ENCODE peak calls at places on chromosome 19, in six cellular contexts. One of them, this sample, is unnamed.

GRCh38 chr19:40605201-40605971 is 4.2 kb downstream of the LTBP4 start:
- DNase-seq in HCT116: peak; percentile 78
- DNase-seq in HepG2: peak; percentile 22
- DNase-seq in K562: peak; percentile 53
- DNase-seq in H1: no peak
- DNase-seq in GM12878: peak; percentile 48
- DNase-seq in this sample: peak; percentile 78

GRCh38 chr19:4115050-4115817 is 8.7 kb downstream of the MAP2K2 start:
- DNase-seq in GM12878: peak; percentile 67
- DNase-seq in HepG2: no peak
- DNase-seq in K562: no peak
- DNase-seq in H1: no peak
- DNase-seq in HCT116: no peak
- DNase-seq in this sample: peak; percentile 7

GRCh38 chr19:12938536-12939291 is at the start of gene CALR:
- DNase-seq in GM12878: no peak
- DNase-seq in HepG2: no peak
- DNase-seq in K562: peak; percentile 55
- DNase-seq in HCT116: no peak
- DNase-seq in H1: no peak
- DNase-seq in this sample: no peak

GRCh38 chr19:55500368-55500952 is 12.2 kb downstream of the SSC5D start:
- DNase-seq in GM12878: no peak
- DNase-seq in HepG2: no peak
- DNase-seq in H1: no peak
- DNase-seq in K562: no peak
- DNase-seq in HCT116: no peak
- DNase-seq in this sample: no peak

GRCh38 chr19:51807925-51808324 is 13.0 kb downstream of the FPR3 start:
- DNase-seq in GM12878: no peak
- DNase-seq in H1: no peak
- DNase-seq in K562: no peak
- DNase-seq in HCT116: no peak
- DNase-seq in HepG2: no peak
- DNase-seq in this sample: no peak

GRCh38 chr19:41030651-41031050 is 39.6 kb downstream of the CYP2B6 start:
- DNase-seq in K562: no peak
- DNase-seq in HCT116: no peak
- DNase-seq in HepG2: no peak
- DNase-seq in H1: no peak
- DNase-seq in GM12878: no peak
- DNase-seq in this sample: no peak

GRCh38 chr19:19098703-19099632 is 35.2 kb downstream of the SLC25A42 start:
- DNase-seq in GM12878: no peak
- DNase-seq in HCT116: no peak
- DNase-seq in K562: no peak
- DNase-seq in HepG2: peak; percentile 97
- DNase-seq in H1: no peak
- DNase-seq in this sample: no peak

GRCh38 chr19:38721977-38722773 is 22.1 kb downstream of the CAPN12 start:
- DNase-seq in K562: no peak
- DNase-seq in H1: no peak
- DNase-seq in HepG2: peak; percentile 96
- DNase-seq in GM12878: no peak
- DNase-seq in HCT116: no peak
- DNase-seq in this sample: no peak

GRCh38 chr19:33368074-33368864 is 5.2 kb upstream of the CEBPG start:
- DNase-seq in K562: no peak
- DNase-seq in GM12878: no peak
- DNase-seq in HCT116: no peak
- DNase-seq in H1: no peak
- DNase-seq in HepG2: no peak
- DNase-seq in this sample: no peak

GRCh38 chr19:53903055-53903680 is 5.9 kb upstream of the CACNG7 start:
- DNase-seq in H1: no peak
- DNase-seq in HCT116: no peak
- DNase-seq in HepG2: peak; percentile 52
- DNase-seq in K562: peak; percentile 46
- DNase-seq in GM12878: no peak
- DNase-seq in this sample: no peak

GRCh38 chr19:12484371-12485322 is at the start of gene ZNF709:
- DNase-seq in K562: peak; percentile 93
- DNase-seq in GM12878: peak; percentile 78
- DNase-seq in H1: peak; percentile 88
- DNase-seq in HCT116: no peak
- DNase-seq in HepG2: peak; percentile 86
- DNase-seq in this sample: peak; percentile 95

GRCh38 chr19:16673226-16673625 is 12.3 kb downstream of the TMEM38A start:
- DNase-seq in GM12878: no peak
- DNase-seq in K562: no peak
- DNase-seq in H1: no peak
- DNase-seq in HCT116: no peak
- DNase-seq in HepG2: no peak
- DNase-seq in this sample: no peak

GRCh38 chr19:50878851-50879250 is 5.6 kb downstream of the KLK2 start:
- DNase-seq in GM12878: no peak
- DNase-seq in K562: peak; percentile 62
- DNase-seq in HCT116: no peak
- DNase-seq in HepG2: no peak
- DNase-seq in H1: no peak
- DNase-seq in this sample: no peak

GRCh38 chr19:18996351-18996750 is 37.0 kb downstream of the SUGP2 start:
- DNase-seq in K562: no peak
- DNase-seq in H1: no peak
- DNase-seq in HepG2: no peak
- DNase-seq in GM12878: no peak
- DNase-seq in HCT116: no peak
- DNase-seq in this sample: no peak

GRCh38 chr19:46495789-46496099 is at the start of gene PNMA8B:
- DNase-seq in H1: peak; percentile 78
- DNase-seq in GM12878: no peak
- DNase-seq in HCT116: no peak
- DNase-seq in HepG2: no peak
- DNase-seq in K562: peak; percentile 84
- DNase-seq in this sample: peak; percentile 99

GRCh38 chr19:55041627-55042343 is 3.7 kb upstream of the GP6 start:
- DNase-seq in HepG2: no peak
- DNase-seq in K562: peak; percentile 59
- DNase-seq in HCT116: no peak
- DNase-seq in H1: no peak
- DNase-seq in GM12878: no peak
- DNase-seq in this sample: no peak

GRCh38 chr19:49802836-49803528 is 10.1 kb downstream of the FUZ start:
- DNase-seq in K562: no peak
- DNase-seq in HCT116: no peak
- DNase-seq in HepG2: no peak
- DNase-seq in GM12878: no peak
- DNase-seq in H1: no peak
- DNase-seq in this sample: no peak

GRCh38 chr19:49803529-49803856 is 9.6 kb downstream of the FUZ start:
- DNase-seq in HepG2: no peak
- DNase-seq in HCT116: no peak
- DNase-seq in K562: no peak
- DNase-seq in GM12878: no peak
- DNase-seq in H1: no peak
- DNase-seq in this sample: no peak

GRCh38 chr19:49800771-49801170 is 12.3 kb downstream of the FUZ start:
- DNase-seq in HepG2: no peak
- DNase-seq in H1: no peak
- DNase-seq in K562: no peak
- DNase-seq in GM12878: no peak
- DNase-seq in HCT116: no peak
- DNase-seq in this sample: no peak

GRCh38 chr19:49801401-49801888 is 11.6 kb downstream of the FUZ start:
- DNase-seq in HCT116: no peak
- DNase-seq in HepG2: no peak
- DNase-seq in H1: no peak
- DNase-seq in GM12878: no peak
- DNase-seq in K562: no peak
- DNase-seq in this sample: no peak

GRCh38 chr19:49801966-49802661 is 11.0 kb downstream of the FUZ start:
- DNase-seq in K562: peak; percentile 39
- DNase-seq in H1: no peak
- DNase-seq in HepG2: no peak
- DNase-seq in GM12878: no peak
- DNase-seq in HCT116: no peak
- DNase-seq in this sample: peak; percentile 97
- H3K9ac ChIP-seq in K562: no peak overlapping the region
- H3K9ac ChIP-seq in H1: no peak overlapping the region
- H3K9ac ChIP-seq in HepG2: no peak overlapping the region
- H3K9ac ChIP-seq in GM12878: no peak overlapping the region
- H3K9ac ChIP-seq in HCT116: no peak overlapping the region
- H3K9ac ChIP-seq in this sample: no peak overlapping the region

DNA sequence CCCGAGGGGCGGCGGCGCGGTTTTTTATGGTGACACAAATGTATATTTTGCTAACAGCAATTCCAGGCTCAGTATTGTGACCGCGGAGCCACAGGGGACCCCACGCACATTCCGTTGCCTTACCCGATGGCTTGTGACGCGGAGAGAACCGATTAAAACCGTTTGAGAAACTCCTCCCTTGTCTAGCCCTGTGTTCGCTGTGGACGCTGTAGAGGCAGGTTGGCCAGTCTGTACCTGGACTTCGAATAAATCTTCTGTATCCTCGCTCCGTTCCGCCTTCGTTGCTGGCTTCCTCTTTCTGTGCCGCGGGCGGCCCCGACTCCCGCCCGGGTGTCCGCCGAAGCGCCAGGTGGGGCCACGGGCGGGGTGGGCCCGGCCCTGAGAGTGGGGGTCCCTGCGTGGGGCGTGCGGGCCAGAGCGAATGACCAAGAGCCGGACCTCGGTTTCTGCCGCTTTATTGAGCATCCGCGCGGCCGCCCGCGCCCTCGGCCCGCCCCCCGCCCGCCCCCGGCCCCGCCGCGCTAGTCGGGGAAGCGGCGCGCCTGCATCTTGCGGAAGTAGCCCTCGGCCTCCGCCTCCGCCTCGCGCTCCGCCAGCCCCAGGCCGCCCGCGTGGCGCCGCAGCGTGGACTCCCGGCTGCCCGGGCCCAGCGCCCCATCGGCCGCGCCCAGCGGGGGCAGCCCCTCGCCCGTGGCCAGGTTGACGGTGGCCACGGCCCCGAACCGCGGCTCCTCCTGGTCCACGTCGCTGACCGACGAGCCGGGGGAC is 9.5 kb downstream of the PLPPR3 start:
- DNase-seq in GM12878: no peak
- DNase-seq in HCT116: no peak
- DNase-seq in K562: peak; percentile 59
- DNase-seq in H1: no peak
- DNase-seq in HepG2: no peak
- DNase-seq in this sample: peak; percentile 61
- TF ChIP-seq RAD21 in GM12878: no peak
- TF ChIP-seq RAD21 in HCT116: no peak
- TF ChIP-seq RAD21 in K562: no peak
- TF ChIP-seq RAD21 in H1: no peak
- TF ChIP-seq RAD21 in HepG2: no peak
- TF ChIP-seq RAD21 in this sample: no peak

GRCh38 chr19:48656840-48657474 is 11.0 kb upstream of the CA11 start:
- DNase-seq in HepG2: no peak
- DNase-seq in H1: no peak
- DNase-seq in HCT116: no peak
- DNase-seq in K562: no peak
- DNase-seq in GM12878: no peak
- DNase-seq in this sample: no peak
- TF ChIP-seq MAX in HepG2: no peak
- TF ChIP-seq MAX in H1: no peak
- TF ChIP-seq MAX in HCT116: no peak
- TF ChIP-seq MAX in K562: no peak
- TF ChIP-seq MAX in GM12878: no peak
- TF ChIP-seq MAX in this sample: no peak

GRCh38 chr19:44722131-44723121 is 23.5 kb downstream of the CEACAM16 start:
- DNase-seq in GM12878: peak; percentile 48
- DNase-seq in K562: no peak
- DNase-seq in HCT116: no peak
- DNase-seq in H1: no peak
- DNase-seq in HepG2: no peak
- DNase-seq in this sample: no peak
- H3K9ac ChIP-seq in GM12878: peak overlapping the region; percentile 18
- H3K9ac ChIP-seq in K562: no peak overlapping the region
- H3K9ac ChIP-seq in HCT116: no peak overlapping the region
- H3K9ac ChIP-seq in H1: no peak overlapping the region
- H3K9ac ChIP-seq in HepG2: peak overlapping the region; percentile 41
- H3K9ac ChIP-seq in this sample: no peak overlapping the region

DNA sequence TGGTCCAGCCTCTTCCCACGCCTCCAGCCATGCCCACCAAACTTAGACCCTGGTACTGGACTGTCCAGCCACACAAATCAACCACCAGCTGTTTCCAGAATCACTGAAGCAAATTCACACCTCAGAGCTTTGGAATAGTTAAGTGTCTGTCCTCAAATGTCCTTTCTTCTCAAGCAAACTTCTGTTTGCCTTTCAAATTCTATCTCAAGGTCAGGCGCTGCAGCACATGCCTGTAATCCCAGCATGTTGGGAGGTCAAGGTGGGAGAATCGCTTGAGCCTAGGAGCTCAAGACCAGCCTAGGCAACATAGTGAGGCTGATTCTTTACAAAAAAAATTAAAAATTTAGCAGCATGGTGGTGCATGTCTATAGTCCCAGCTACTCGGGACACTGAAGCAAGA is 19.4 kb upstream of the PRODH2 start:
- DNase-seq in H1: no peak
- DNase-seq in K562: no peak
- DNase-seq in HCT116: no peak
- DNase-seq in GM12878: no peak
- DNase-seq in HepG2: no peak
- DNase-seq in this sample: no peak
- TF ChIP-seq RAD21 in H1: no peak
- TF ChIP-seq RAD21 in K562: no peak
- TF ChIP-seq RAD21 in HCT116: no peak
- TF ChIP-seq RAD21 in GM12878: no peak
- TF ChIP-seq RAD21 in HepG2: no peak
- TF ChIP-seq RAD21 in this sample: no peak

GRCh38 chr19:7109678-7110289 is 40.3 kb downstream of the ZNF557 start:
- DNase-seq in HepG2: peak; percentile 11
- DNase-seq in H1: peak; percentile 59
- DNase-seq in HCT116: no peak
- DNase-seq in GM12878: no peak
- DNase-seq in K562: no peak
- DNase-seq in this sample: no peak
- TF ChIP-seq MAX in HepG2: no peak
- TF ChIP-seq MAX in H1: no peak
- TF ChIP-seq MAX in HCT116: no peak
- TF ChIP-seq MAX in GM12878: no peak
- TF ChIP-seq MAX in K562: no peak
- TF ChIP-seq MAX in this sample: no peak

This sample was measured in SK-N-SH.